ENCODE peak calls at places on chromosomes 1 and 21, in eight cellular contexts. Y is OCI-LY7, R is fibroblast of lung, E is cerebellar nuclear complex, D is A549, T is EH, G is activated gamma-delta T cell treated with Interleukin-2 at 50 U/mL for 16 hours, L is activated T-cell treated with anti-CD3 and anti-CD28 coated beads for 1 hour. F is an unnamed sample.

GRCh38 chr21:25459365-25459764 is 147.9 kb downstream of the MRPL39 start:
- DNase-seq in E (no peak), G (no peak), D (no peak), R (no peak), T (no peak), Y (peak), L (no peak), F (no peak)

GRCh38 chr1:6996371-6996770 is 211.1 kb downstream of the CAMTA1 start:
- DNase-seq in E (no peak), Y (no peak), T (no peak), D (no peak), G (no peak), L (no peak), R (no peak), F (no peak)

GRCh38 chr1:203478986-203479385 is 3.4 kb downstream of the PRELP start:
- DNase-seq in D (no peak), E (no peak), G (no peak), L (no peak), Y (no peak), R (no peak), T (peak), F (no peak)

GRCh38 chr1:185439727-185440415 is 122.8 kb upstream of the IVNS1ABP start:
- DNase-seq in R (no peak), T (peak), D (peak), Y (no peak), L (no peak), G (no peak), E (no peak), F (no peak)

GRCh38 chr1:206066479-206067171 is 13.7 kb downstream of the RHEX start:
- DNase-seq in T (no peak), D (no peak), E (no peak), G (no peak), L (no peak), Y (peak), R (no peak), F (no peak)

GRCh38 chr1:1080951-1081310 is 6.8 kb upstream of the RNF223 start:
- DNase-seq in R (no peak), Y (no peak), E (no peak), D (no peak), T (no peak), L (no peak), G (no peak), F (no peak)

GRCh38 chr1:227792216-227793078 is 23.0 kb upstream of the PRSS38 start:
- DNase-seq in L (no peak), T (no peak), D (no peak), G (no peak), Y (no peak), R (no peak), E (no peak), F (no peak)

GRCh38 chr1:171422489-171422888 is 62.8 kb upstream of the PRRC2C start:
- DNase-seq in R (peak), G (no peak), Y (no peak), L (no peak), D (no peak), E (no peak), T (peak), F (no peak)

GRCh38 chr1:41051022-41051421 is 29.5 kb upstream of the SLFNL1 start:
- DNase-seq in D (no peak), R (no peak), L (no peak), E (no peak), T (no peak), Y (no peak), G (no peak), F (no peak)

GRCh38 chr1:156766288-156767100 is 841 bp upstream of the PRCC start:
- DNase-seq in L (no peak), D (no peak), T (peak), Y (no peak), R (no peak), E (no peak), G (no peak), F (no peak)

GRCh38 chr1:95257758-95258157 is 23.7 kb downstream of the RWDD3 start:
- DNase-seq in L (no peak), E (no peak), T (no peak), D (no peak), R (no peak), G (no peak), Y (no peak), F (no peak)

GRCh38 chr1:70358921-70359564 is 4.5 kb upstream of the ANKRD13C start:
- DNase-seq in Y (no peak), L (no peak), D (no peak), T (peak), G (no peak), E (no peak), R (peak), F (no peak)

GRCh38 chr1:9025474-9025873 is 749 bp downstream of the SLC2A7 start:
- DNase-seq in E (no peak), T (no peak), D (no peak), R (no peak), G (no peak), Y (no peak), L (no peak), F (no peak)

GRCh38 chr1:62271932-62272728 is 47.1 kb downstream of the KANK4 start:
- DNase-seq in E (no peak), T (peak), G (peak), R (no peak), L (peak), Y (peak), D (no peak), F (peak)

GRCh38 chr1:247415423-247416361 is at the start of gene NLRP3:
- DNase-seq in T (peak), D (no peak), Y (peak), G (peak), L (peak), R (no peak), E (no peak), F (peak)

GRCh38 chr1:184790642-184791041 is 36.0 kb upstream of the EDEM3 start:
- DNase-seq in G (no peak), D (no peak), R (no peak), Y (no peak), E (no peak), T (no peak), L (no peak), F (no peak)

GRCh38 chr1:228366062-228366850 is 40.4 kb downstream of the TRIM11 start:
- DNase-seq in Y (no peak), E (no peak), G (no peak), R (no peak), D (no peak), T (no peak), L (no peak), F (no peak)

GRCh38 chr1:69459244-69459643 is 108.5 kb upstream of the LRRC7 start:
- DNase-seq in G (no peak), L (no peak), T (no peak), Y (no peak), R (no peak), E (no peak), D (no peak), F (no peak)

GRCh38 chr1:205994342-205994741 is 8.9 kb downstream of the RAB7B start:
- DNase-seq in R (no peak), Y (no peak), L (no peak), E (no peak), G (no peak), T (no peak), D (no peak), F (no peak)

GRCh38 chr1:150256549-150257341 is 829 bp upstream of the CA14 start:
- DNase-seq in L (no peak), T (peak), D (no peak), R (no peak), G (no peak), E (no peak), Y (no peak), F (no peak)

GRCh38 chr1:199741586-199741985 is 285.9 kb upstream of the NR5A2 start:
- DNase-seq in T (no peak), L (no peak), R (no peak), E (no peak), D (no peak), Y (no peak), G (no peak), F (no peak)

GRCh38 chr1:41013812-41014211 is 7.7 kb downstream of the SLFNL1 start:
- DNase-seq in Y (no peak), G (no peak), T (no peak), E (no peak), R (no peak), D (no peak), L (no peak), F (no peak)

GRCh38 chr1:113812661-113813135 is 422 bp upstream of the RSBN1 start:
- DNase-seq in T (no peak), D (no peak), L (no peak), E (no peak), G (no peak), Y (peak), R (no peak), F (no peak)

GRCh38 chr21:45378258-45378966 is 26.6 kb upstream of the COL18A1 start:
- DNase-seq in D (peak), Y (no peak), R (peak), L (no peak), T (peak), E (no peak), G (no peak), F (no peak)

GRCh38 chr1:34688358-34688757 is 66.5 kb upstream of the GJB5 start:
- DNase-seq in L (no peak), T (no peak), R (no peak), D (no peak), Y (no peak), E (no peak), G (no peak), F (no peak)

GRCh38 chr1:192914696-192915095 is 105.9 kb downstream of the RGS2 start:
- DNase-seq in Y (no peak), L (no peak), T (no peak), R (no peak), D (no peak), G (no peak), E (no peak), F (no peak)

GRCh38 chr1:230099435-230099834 is 32.4 kb downstream of the GALNT2 start:
- DNase-seq in L (no peak), T (no peak), R (no peak), E (peak), Y (no peak), G (no peak), D (no peak), F (no peak)

GRCh38 chr21:41121785-41122415 is 46.1 kb upstream of the BACE2 start:
- DNase-seq in L (peak), Y (peak), T (peak), E (no peak), G (peak), R (peak), D (peak), F (peak)

GRCh38 chr1:113536182-113536780 is 146.0 kb downstream of the MAGI3 start:
- DNase-seq in D (no peak), T (peak), L (no peak), E (no peak), G (no peak), R (peak), Y (no peak), F (no peak)

GRCh38 chr1:108057536-108057935 is 92.6 kb upstream of the VAV3 start:
- DNase-seq in D (no peak), T (no peak), L (no peak), R (peak), E (no peak), Y (no peak), G (no peak), F (no peak)

GRCh38 chr1:99279525-99279924 is 15.2 kb downstream of the PLPPR4 start:
- DNase-seq in D (no peak), R (no peak), G (no peak), T (peak), Y (no peak), L (no peak), E (no peak), F (no peak)

GRCh38 chr1:149849947-149850360 is 49.4 kb upstream of the BOLA1 start:
- DNase-seq in R (peak), T (peak), L (no peak), Y (peak), E (no peak), G (no peak), D (no peak), F (peak)

GRCh38 chr21:34886554-34887385 is 162.3 kb downstream of the RUNX1 start:
- DNase-seq in Y (no peak), T (peak), D (no peak), G (no peak), L (no peak), E (no peak), R (peak), F (no peak)

F was measured in memory B cell.